ENCODE peak calls at places on chromosomes 5 and 9, in seven cellular contexts. U is GM13976; I is C1 segment of cervical spinal cord; N is activated CD8-positive, alpha-beta memory T cell treated with anti-CD3 and anti-CD28 coated beads, Interleukin-2, amount 10 ng/mL, durations not matched to agents 7 days and 5 days; V is ELR; M is stimulated activated CD8-positive, alpha-beta memory T cell treated with anti-CD3 and anti-CD28 coated beads, Interleukin-15, amount 100 ng/mL, for 1 hour; D is NT2/D1. C is an unnamed sample.
A peak's percentile ranks its signal among the peaks of the same experiment; 100 is the strongest.

GRCh38 chr9:1083325-1083913 is 33.3 kb downstream of the DMRT2 start:
- DNase-seq in N (no peak), D (no peak), V (peak; percentile 22), M (no peak), U (no peak), I (peak; percentile 43), C (no peak)

GRCh38 chr5:173625686-173626500 is 9.4 kb upstream of the BOD1 start:
- DNase-seq in N (no peak), I (no peak), V (no peak), M (no peak), U (peak; percentile 49), D (no peak), C (no peak)

GRCh38 chr5:962386-962785 is 46.2 kb upstream of the NKD2 start:
- DNase-seq in M (no peak), N (no peak), I (no peak), U (no peak), V (no peak), D (no peak), C (no peak)

GRCh38 chr5:82808960-82809359 is 268.2 kb downstream of the TMEM167A start:
- DNase-seq in D (no peak), N (no peak), M (no peak), V (no peak), U (no peak), I (no peak), C (no peak)

GRCh38 chr5:141958113-141958512 is at the start of gene PCDH12:
- DNase-seq in U (no peak), N (peak; percentile 53), D (no peak), V (peak; percentile 31), I (no peak), M (no peak), C (no peak)

GRCh38 chr9:15512204-15512603 is 1.4 kb upstream of the PSIP1 start:
- DNase-seq in D (no peak), N (no peak), I (no peak), U (no peak), M (no peak), V (no peak), C (no peak)

GRCh38 chr5:53073349-53073748 is 36.2 kb downstream of the MOCS2 start:
- DNase-seq in I (no peak), U (no peak), D (no peak), M (no peak), V (no peak), N (no peak), C (no peak)

GRCh38 chr9:128902351-128903078 is 18.3 kb upstream of the PHYHD1 start:
- DNase-seq in I (no peak), M (peak; percentile 71), U (peak; percentile 88), N (peak; percentile 96), D (no peak), V (peak; percentile 26), C (no peak)

GRCh38 chr5:56164371-56164770 is 68.8 kb downstream of the ANKRD55 start:
- DNase-seq in V (no peak), M (no peak), N (no peak), D (no peak), I (peak; percentile 75), U (no peak), C (no peak)

GRCh38 chr5:170860818-170861217 is 1.0 kb upstream of the RANBP17 start:
- DNase-seq in I (no peak), M (no peak), V (peak; percentile 18), D (no peak), N (no peak), U (no peak), C (no peak)

GRCh38 chr9:38362912-38363588 is 29.5 kb upstream of the ALDH1B1 start:
- DNase-seq in D (peak; percentile 30), N (no peak), V (peak; percentile 86), M (no peak), U (peak; percentile 55), I (no peak), C (peak; percentile 56)